ENCODE peak calls at places on chromosomes 13 and 19, in four cellular contexts. One of them, this sample, is unnamed.

GRCh38 chr19:2331601-2332246 is 3.2 kb downstream of the SPPL2B start:
- DNase-seq in HepG2: no peak
- DNase-seq in K562: no peak
- DNase-seq in GM12878: no peak
- DNase-seq in this sample: no peak

GRCh38 chr19:1110809-1111640 is 7.2 kb downstream of the GPX4 start:
- DNase-seq in HepG2: no peak
- DNase-seq in K562: no peak
- DNase-seq in GM12878: no peak
- DNase-seq in this sample: no peak

GRCh38 chr13:94006271-94006670 is 473.2 kb downstream of the DCT start:
- DNase-seq in HepG2: peak; percentile 3
- DNase-seq in K562: no peak
- DNase-seq in GM12878: no peak
- DNase-seq in this sample: no peak

GRCh38 chr13:28474491-28475134 is 20.3 kb downstream of the FLT1 start:
- DNase-seq in HepG2: no peak
- DNase-seq in K562: no peak
- DNase-seq in GM12878: no peak
- DNase-seq in this sample: no peak

GRCh38 chr13:109816112-109816978 is 30.0 kb upstream of the IRS2 start:
- DNase-seq in HepG2: no peak
- DNase-seq in K562: no peak
- DNase-seq in GM12878: no peak
- DNase-seq in this sample: no peak

GRCh38 chr13:56755181-56755580 is 385.5 kb upstream of the PRR20A start:
- DNase-seq in HepG2: no peak
- DNase-seq in K562: no peak
- DNase-seq in GM12878: no peak
- DNase-seq in this sample: peak; percentile 84

GRCh38 chr19:32809254-32809653 is 60.3 kb downstream of the SLC7A9 start:
- DNase-seq in HepG2: no peak
- DNase-seq in K562: no peak
- DNase-seq in GM12878: no peak
- DNase-seq in this sample: no peak

GRCh38 chr13:97758317-97758716 is 195.2 kb upstream of the IPO5 start:
- DNase-seq in HepG2: no peak
- DNase-seq in K562: no peak
- DNase-seq in GM12878: no peak
- DNase-seq in this sample: no peak

GRCh38 chr13:23901365-23901764 is 4.1 kb upstream of the C1QTNF9B start:
- DNase-seq in HepG2: no peak
- DNase-seq in K562: no peak
- DNase-seq in GM12878: no peak
- DNase-seq in this sample: peak; percentile 22

GRCh38 chr13:41352935-41353801 is 42.1 kb downstream of the NAA16 start:
- DNase-seq in HepG2: peak; percentile 35
- DNase-seq in K562: peak; percentile 32
- DNase-seq in GM12878: peak; percentile 30
- DNase-seq in this sample: peak; percentile 87

GRCh38 chr13:32211788-32212187 is 103.4 kb downstream of the ZAR1L start:
- DNase-seq in HepG2: no peak
- DNase-seq in K562: no peak
- DNase-seq in GM12878: no peak
- DNase-seq in this sample: no peak

GRCh38 chr19:18865973-18866799 is 29.8 kb downstream of the CERS1 start:
- DNase-seq in HepG2: peak; percentile 35
- DNase-seq in K562: peak; percentile 80
- DNase-seq in GM12878: no peak
- DNase-seq in this sample: peak; percentile 60

GRCh38 chr19:18861917-18862316 is 30.2 kb downstream of the UPF1 start:
- DNase-seq in HepG2: no peak
- DNase-seq in K562: no peak
- DNase-seq in GM12878: no peak
- DNase-seq in this sample: no peak

GRCh38 chr19:18865106-18865972 is 30.6 kb downstream of the CERS1 start:
- DNase-seq in HepG2: no peak
- DNase-seq in K562: no peak
- DNase-seq in GM12878: no peak
- DNase-seq in this sample: no peak

GRCh38 chr19:18862976-18863842 is 31.4 kb downstream of the UPF1 start:
- DNase-seq in HepG2: no peak
- DNase-seq in K562: no peak
- DNase-seq in GM12878: no peak
- DNase-seq in this sample: no peak

GRCh38 chr19:18863843-18864362 is 32.1 kb downstream of the CERS1 start:
- DNase-seq in HepG2: no peak
- DNase-seq in K562: no peak
- DNase-seq in GM12878: no peak
- DNase-seq in this sample: no peak
- H3K36me3 ChIP-seq in HepG2: peaks cover 86% of the 10 kb centered on the region
- H3K36me3 ChIP-seq in K562: peaks cover 94% of the 10 kb centered on the region
- H3K36me3 ChIP-seq in GM12878: peaks cover 65% of the 10 kb centered on the region
- H3K36me3 ChIP-seq in this sample: peaks cover 51% of the 10 kb centered on the region

GRCh38 chr19:4970558-4971423 is 1.9 kb downstream of the KDM4B start:
- DNase-seq in HepG2: peak; percentile 37
- DNase-seq in K562: peak; percentile 60
- DNase-seq in GM12878: no peak
- DNase-seq in this sample: peak; percentile 43
- TF ChIP-seq MYC in HepG2: no peak
- TF ChIP-seq MYC in K562: no peak
- TF ChIP-seq MYC in GM12878: no peak
- TF ChIP-seq MYC in this sample: no peak

GRCh38 chr13:21341637-21342422 is 117.3 kb downstream of the ZDHHC20 start:
- DNase-seq in HepG2: no peak
- DNase-seq in K562: no peak
- DNase-seq in GM12878: no peak
- DNase-seq in this sample: no peak

GRCh38 chr13:21338156-21338555 is 120.9 kb downstream of the ZDHHC20 start:
- DNase-seq in HepG2: peak; percentile 50
- DNase-seq in K562: peak; percentile 14
- DNase-seq in GM12878: no peak
- DNase-seq in this sample: no peak

GRCh38 chr13:21333186-21333585 is 125.9 kb downstream of the ZDHHC20 start:
- DNase-seq in HepG2: no peak
- DNase-seq in K562: no peak
- DNase-seq in GM12878: no peak
- DNase-seq in this sample: no peak

GRCh38 chr13:21338651-21339278 is 120.3 kb downstream of the ZDHHC20 start:
- DNase-seq in HepG2: no peak
- DNase-seq in K562: no peak
- DNase-seq in GM12878: no peak
- DNase-seq in this sample: no peak

GRCh38 chr13:21336609-21337008 is 122.5 kb downstream of the ZDHHC20 start:
- DNase-seq in HepG2: no peak
- DNase-seq in K562: no peak
- DNase-seq in GM12878: no peak
- DNase-seq in this sample: no peak
- H3K36me3 ChIP-seq in HepG2: no peaks in the 10 kb centered on the region
- H3K36me3 ChIP-seq in K562: no peaks in the 10 kb centered on the region
- H3K36me3 ChIP-seq in GM12878: no peaks in the 10 kb centered on the region
- H3K36me3 ChIP-seq in this sample: no peaks in the 10 kb centered on the region

GRCh38 chr13:84912720-84913119 is 886.5 kb downstream of the SLITRK6 start:
- DNase-seq in HepG2: no peak
- DNase-seq in K562: no peak
- DNase-seq in GM12878: no peak
- DNase-seq in this sample: no peak

GRCh38 chr13:84917252-84917878 is 881.9 kb downstream of the SLITRK6 start:
- DNase-seq in HepG2: peak; percentile 8
- DNase-seq in K562: no peak
- DNase-seq in GM12878: no peak
- DNase-seq in this sample: peak; percentile 16
- TF ChIP-seq MYC in HepG2: no peak
- TF ChIP-seq MYC in K562: no peak
- TF ChIP-seq MYC in GM12878: no peak
- TF ChIP-seq MYC in this sample: no peak

DNA sequence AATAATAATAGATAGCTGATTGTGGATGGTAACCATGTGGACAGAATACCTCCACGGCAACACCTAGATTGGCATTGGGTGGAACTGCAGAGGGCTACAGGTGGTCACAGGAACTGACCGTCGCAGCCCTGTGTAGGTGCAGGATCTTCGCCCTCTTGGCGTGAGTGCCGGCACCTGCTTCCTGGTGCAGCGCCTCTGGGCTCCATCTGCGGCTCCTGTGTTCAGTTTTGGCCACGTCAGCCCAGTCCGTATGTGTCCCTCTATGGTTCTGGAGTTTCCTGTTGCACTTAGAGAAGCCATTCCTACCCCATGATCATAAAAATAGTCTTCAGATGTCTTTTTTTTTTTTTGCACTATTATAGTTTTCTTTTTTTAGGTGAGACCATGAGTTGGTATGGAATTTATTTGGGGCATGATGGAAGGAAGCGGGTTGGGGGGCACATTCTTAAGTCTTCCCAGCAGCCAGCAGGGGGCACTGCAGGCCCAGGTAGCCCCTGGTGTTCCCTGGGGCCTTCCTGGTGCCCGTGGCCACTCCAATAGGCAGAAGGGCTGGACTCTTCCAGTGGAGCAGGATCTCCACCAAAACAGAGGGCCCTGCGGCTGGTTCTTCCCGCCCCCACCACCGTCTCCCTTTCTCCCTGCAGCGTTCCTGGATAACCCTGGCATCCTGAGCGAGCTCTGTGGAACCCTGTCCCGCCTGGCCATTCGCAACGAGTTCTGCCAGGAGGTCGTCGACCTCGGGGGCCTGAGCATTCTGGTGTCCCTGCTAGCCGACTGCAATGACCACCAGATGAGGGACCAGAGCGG is 10.1 kb upstream of the SLC25A42 start:
- DNase-seq in HepG2: peak; percentile 50
- DNase-seq in K562: peak; percentile 83
- DNase-seq in GM12878: no peak
- DNase-seq in this sample: peak; percentile 53
- H3K36me3 ChIP-seq in HepG2: peaks cover 79% of the 10 kb centered on the region
- H3K36me3 ChIP-seq in K562: peaks cover 90% of the 10 kb centered on the region
- H3K36me3 ChIP-seq in GM12878: peaks cover 42% of the 10 kb centered on the region
- H3K36me3 ChIP-seq in this sample: peaks cover 35% of the 10 kb centered on the region